ENCODE peak calls at places on chromosome 11, in four cellular contexts. One of them, this sample, is unnamed.

GRCh38 chr11:114617157-114618124 is 21.9 kb upstream of the NXPE4 start:
- DNase-seq in posterior cingulate gyrus: no peak
- DNase-seq in A549: no peak
- DNase-seq in heart right ventricle: no peak
- DNase-seq in this sample: no peak

GRCh38 chr11:20429216-20429615 is 41.7 kb downstream of the PRMT3 start:
- DNase-seq in posterior cingulate gyrus: no peak
- DNase-seq in A549: no peak
- DNase-seq in heart right ventricle: no peak
- DNase-seq in this sample: no peak

GRCh38 chr11:32210601-32211000 is 119.7 kb downstream of the RCN1 start:
- DNase-seq in posterior cingulate gyrus: no peak
- DNase-seq in A549: no peak
- DNase-seq in heart right ventricle: no peak
- DNase-seq in this sample: no peak

GRCh38 chr11:15941206-15941770 is 415.1 kb downstream of the SOX6 start:
- DNase-seq in posterior cingulate gyrus: peak
- DNase-seq in A549: no peak
- DNase-seq in heart right ventricle: peak
- DNase-seq in this sample: no peak

GRCh38 chr11:31417357-31417756 is 47.7 kb downstream of the DNAJC24 start:
- DNase-seq in posterior cingulate gyrus: no peak
- DNase-seq in A549: no peak
- DNase-seq in heart right ventricle: no peak
- DNase-seq in this sample: no peak

GRCh38 chr11:74611369-74611861 is 19.0 kb downstream of the POLD3 start:
- DNase-seq in posterior cingulate gyrus: no peak
- DNase-seq in A549: peak
- DNase-seq in heart right ventricle: no peak
- DNase-seq in this sample: no peak

GRCh38 chr11:11382858-11383532 is 29.9 kb upstream of the CSNK2A3 start:
- DNase-seq in posterior cingulate gyrus: no peak
- DNase-seq in A549: no peak
- DNase-seq in heart right ventricle: no peak
- DNase-seq in this sample: no peak

GRCh38 chr11:43580735-43581369 is 99.7 kb upstream of the HSD17B12 start:
- DNase-seq in posterior cingulate gyrus: peak
- DNase-seq in A549: no peak
- DNase-seq in heart right ventricle: no peak
- DNase-seq in this sample: no peak

GRCh38 chr11:10899542-10899830 is 41.6 kb upstream of the ZBED5 start:
- DNase-seq in posterior cingulate gyrus: peak
- DNase-seq in A549: no peak
- DNase-seq in heart right ventricle: peak
- DNase-seq in this sample: peak

GRCh38 chr11:45807792-45808238 is 2.9 kb downstream of the SLC35C1 start:
- DNase-seq in posterior cingulate gyrus: no peak
- DNase-seq in A549: no peak
- DNase-seq in heart right ventricle: no peak
- DNase-seq in this sample: no peak

GRCh38 chr11:9753031-9753430 is 89.2 kb downstream of the SWAP70 start:
- DNase-seq in posterior cingulate gyrus: no peak
- DNase-seq in A549: no peak
- DNase-seq in heart right ventricle: no peak
- DNase-seq in this sample: no peak

GRCh38 chr11:36155770-36156485 is 133.3 kb downstream of the COMMD9 start:
- DNase-seq in posterior cingulate gyrus: peak
- DNase-seq in A549: no peak
- DNase-seq in heart right ventricle: no peak
- DNase-seq in this sample: peak

GRCh38 chr11:45158891-45159605 is 12.6 kb downstream of the PRDM11 start:
- DNase-seq in posterior cingulate gyrus: no peak
- DNase-seq in A549: no peak
- DNase-seq in heart right ventricle: peak
- DNase-seq in this sample: no peak

This sample was measured in C1 segment of cervical spinal cord.